ENCODE peak calls at places on chromosomes 5 and 9, in six cellular contexts. U is right cardiac atrium; S is activated CD4-positive, alpha-beta T cell treated with anti-CD3 and anti-CD28 coated beads for 48 hours; W is GM10248; X is breast epithelium; G is stimulated activated naive CD4-positive, alpha-beta T cell. N is an unnamed sample.
A peak's percentile ranks its signal among the peaks of the same experiment; 100 is the strongest.

GRCh38 chr5:93604119-93604963 is 21.3 kb downstream of the NR2F1 start:
- DNase-seq in U (peak; percentile 77), S (peak; percentile 17), W (no peak), X (no peak), G (no peak), N (no peak)

GRCh38 chr9:89021154-89021803 is 30.0 kb downstream of the S1PR3 start:
- DNase-seq in U (peak; percentile 67), S (no peak), W (no peak), X (peak; percentile 58), G (no peak), N (peak; percentile 75)

GRCh38 chr9:76926324-76926731 is 20.4 kb upstream of the PRUNE2 start:
- DNase-seq in U (no peak), S (no peak), W (no peak), X (no peak), G (no peak), N (no peak)

GRCh38 chr9:20557890-20558608 is 64.2 kb downstream of the MLLT3 start:
- DNase-seq in U (no peak), S (no peak), W (no peak), X (no peak), G (no peak), N (no peak)

GRCh38 chr5:34008721-34009120 is 871 bp upstream of the AMACR start:
- DNase-seq in U (no peak), S (no peak), W (no peak), X (no peak), G (no peak), N (no peak)

GRCh38 chr9:83154821-83155220 is 91.9 kb upstream of the RASEF start:
- DNase-seq in U (no peak), S (no peak), W (no peak), X (no peak), G (no peak), N (no peak)

GRCh38 chr5:177520271-177520670 is 3.5 kb upstream of the DDX41 start:
- DNase-seq in U (peak; percentile 22), S (no peak), W (no peak), X (no peak), G (no peak), N (no peak)

GRCh38 chr5:139787568-139788293 is 7.9 kb upstream of the PSD2 start:
- DNase-seq in U (peak; percentile 95), S (peak; percentile 91), W (peak; percentile 94), X (peak; percentile 88), G (peak; percentile 67), N (peak; percentile 94)

GRCh38 chr9:130333041-130334040 is 67.8 kb downstream of the HMCN2 start:
- DNase-seq in U (no peak), S (no peak), W (no peak), X (no peak), G (no peak), N (no peak)

GRCh38 chr5:61697811-61698587 is 365.9 kb downstream of the ZSWIM6 start:
- DNase-seq in U (no peak), S (no peak), W (no peak), X (no peak), G (no peak), N (no peak)

GRCh38 chr5:109253262-109253661 is 156.5 kb downstream of the PJA2 start:
- DNase-seq in U (no peak), S (no peak), W (no peak), X (no peak), G (no peak), N (no peak)

GRCh38 chr9:72931437-72931836 is 21.4 kb downstream of the ALDH1A1 start:
- DNase-seq in U (no peak), S (no peak), W (no peak), X (no peak), G (no peak), N (no peak)

GRCh38 chr5:107466233-107466769 is 204.4 kb downstream of the EFNA5 start:
- DNase-seq in U (no peak), S (no peak), W (no peak), X (no peak), G (no peak), N (no peak)

GRCh38 chr5:58871648-58872242 is 288.9 kb downstream of the RAB3C start:
- DNase-seq in U (no peak), S (peak; percentile 32), W (no peak), X (no peak), G (no peak), N (no peak)

GRCh38 chr5:8675182-8675581 is 806.2 kb downstream of the MTRR start:
- DNase-seq in U (no peak), S (no peak), W (no peak), X (no peak), G (no peak), N (no peak)

GRCh38 chr5:170307575-170308465 is 10.2 kb upstream of the LCP2 start:
- DNase-seq in U (peak; percentile 87), S (no peak), W (peak; percentile 45), X (no peak), G (no peak), N (peak; percentile 88)

GRCh38 chr5:66002415-66002814 is 76.0 kb downstream of the ERBIN start:
- DNase-seq in U (no peak), S (no peak), W (no peak), X (no peak), G (no peak), N (no peak)

GRCh38 chr9:110744753-110745522 is 76.3 kb downstream of the MUSK start:
- DNase-seq in U (peak; percentile 46), S (no peak), W (no peak), X (no peak), G (no peak), N (no peak)

GRCh38 chr9:98794802-98795201 is 1.6 kb downstream of the ANKS6 start:
- DNase-seq in U (no peak), S (no peak), W (no peak), X (no peak), G (no peak), N (no peak)

GRCh38 chr5:25963251-25964008 is 1075.0 kb downstream of the CDH9 start:
- DNase-seq in U (peak; percentile 62), S (no peak), W (no peak), X (no peak), G (no peak), N (peak; percentile 67)

GRCh38 chr9:131503626-131504465 is 1.1 kb downstream of the POMT1 start:
- DNase-seq in U (peak; percentile 52), S (peak; percentile 88), W (peak; percentile 55), X (no peak), G (peak; percentile 20), N (no peak)

GRCh38 chr5:13746026-13746425 is 198.5 kb downstream of the DNAH5 start:
- DNase-seq in U (no peak), S (no peak), W (no peak), X (no peak), G (no peak), N (no peak)

GRCh38 chr9:95623614-95624013 is 106.8 kb upstream of the PTCH1 start:
- DNase-seq in U (no peak), S (no peak), W (no peak), X (no peak), G (no peak), N (no peak)

GRCh38 chr5:110957934-110958333 is 113.6 kb upstream of the TSLP start:
- DNase-seq in U (no peak), S (no peak), W (no peak), X (no peak), G (no peak), N (no peak)

GRCh38 chr5:118557103-118557805 is 431.1 kb downstream of the DTWD2 start:
- DNase-seq in U (no peak), S (no peak), W (no peak), X (no peak), G (no peak), N (no peak)

GRCh38 chr5:130605200-130605599 is 559.9 kb downstream of the HINT1 start:
- DNase-seq in U (no peak), S (no peak), W (no peak), X (no peak), G (no peak), N (no peak)

GRCh38 chr5:40716000-40716399 is 36.3 kb downstream of the PTGER4 start:
- DNase-seq in U (no peak), S (no peak), W (no peak), X (no peak), G (no peak), N (no peak)

N was measured in suprapubic skin.